ENCODE peak calls at places on chromosomes 7 and 10, in seven cellular contexts. One of them, this sample, is unnamed. For H3K4me1, the result is how much of the 10 kb centered on the place peaks cover.

GRCh38 chr7:139362302-139362701 is 2.6 kb downstream of the LUC7L2 start:
- DNase-seq in mesenchymal stem cell: no peak
- DNase-seq in mesendoderm: peak
- DNase-seq in IMR-90: peak
- DNase-seq in H9: no peak
- DNase-seq in H1: no peak
- DNase-seq in trophoblast cell: no peak
- DNase-seq in this sample: no peak

GRCh38 chr10:57664815-57665214 is 602.9 kb downstream of the IPMK start:
- DNase-seq in mesenchymal stem cell: peak
- DNase-seq in H9: no peak
- DNase-seq in mesendoderm: peak
- DNase-seq in trophoblast cell: no peak
- DNase-seq in IMR-90: no peak
- DNase-seq in H1: no peak
- DNase-seq in this sample: no peak

GRCh38 chr7:42012786-42013360 is 224.1 kb downstream of the GLI3 start:
- DNase-seq in mesendoderm: no peak
- DNase-seq in H1: no peak
- DNase-seq in trophoblast cell: no peak
- DNase-seq in IMR-90: no peak
- DNase-seq in H9: no peak
- DNase-seq in mesenchymal stem cell: no peak
- DNase-seq in this sample: no peak

GRCh38 chr7:142407939-142408573 is 150.2 kb upstream of the PRSS58 start:
- DNase-seq in H1: no peak
- DNase-seq in IMR-90: no peak
- DNase-seq in mesenchymal stem cell: peak
- DNase-seq in mesendoderm: no peak
- DNase-seq in trophoblast cell: no peak
- DNase-seq in H9: no peak
- DNase-seq in this sample: no peak

GRCh38 chr10:79357180-79357579 is 9.9 kb downstream of the PPIF start:
- DNase-seq in mesenchymal stem cell: no peak
- DNase-seq in mesendoderm: peak
- DNase-seq in IMR-90: no peak
- DNase-seq in H1: peak
- DNase-seq in trophoblast cell: no peak
- DNase-seq in H9: peak
- DNase-seq in this sample: no peak

GRCh38 chr7:131544449-131545425 is 11.7 kb downstream of the PODXL start:
- DNase-seq in IMR-90: peak
- DNase-seq in H9: no peak
- DNase-seq in H1: no peak
- DNase-seq in mesendoderm: peak
- DNase-seq in trophoblast cell: no peak
- DNase-seq in mesenchymal stem cell: peak
- DNase-seq in this sample: no peak

GRCh38 chr7:111796671-111797070 is 234.4 kb upstream of the IMMP2L start:
- DNase-seq in IMR-90: peak
- DNase-seq in H9: no peak
- DNase-seq in mesendoderm: peak
- DNase-seq in trophoblast cell: no peak
- DNase-seq in mesenchymal stem cell: peak
- DNase-seq in H1: peak
- DNase-seq in this sample: peak

GRCh38 chr7:97731736-97732370 is at the start of gene TAC1:
- DNase-seq in H9: peak
- DNase-seq in trophoblast cell: no peak
- DNase-seq in H1: peak
- DNase-seq in IMR-90: no peak
- DNase-seq in mesendoderm: peak
- DNase-seq in mesenchymal stem cell: no peak
- DNase-seq in this sample: peak

GRCh38 chr7:139648617-139648932 is 125.1 kb downstream of the CLEC2L start:
- DNase-seq in H1: no peak
- DNase-seq in H9: no peak
- DNase-seq in mesenchymal stem cell: no peak
- DNase-seq in trophoblast cell: no peak
- DNase-seq in IMR-90: no peak
- DNase-seq in mesendoderm: peak
- DNase-seq in this sample: no peak

GRCh38 chr7:129266181-129266580 is 41.4 kb downstream of the AHCYL2 start:
- DNase-seq in IMR-90: no peak
- DNase-seq in H9: no peak
- DNase-seq in mesenchymal stem cell: no peak
- DNase-seq in H1: no peak
- DNase-seq in mesendoderm: no peak
- DNase-seq in trophoblast cell: peak
- DNase-seq in this sample: no peak

GRCh38 chr7:82549616-82550285 is 106.2 kb upstream of the CACNA2D1 start:
- DNase-seq in mesenchymal stem cell: no peak
- DNase-seq in H9: no peak
- DNase-seq in trophoblast cell: no peak
- DNase-seq in H1: no peak
- DNase-seq in IMR-90: no peak
- DNase-seq in mesendoderm: no peak
- DNase-seq in this sample: no peak

GRCh38 chr7:96408881-96409280 is 87.0 kb upstream of the SLC25A13 start:
- DNase-seq in mesendoderm: no peak
- DNase-seq in trophoblast cell: no peak
- DNase-seq in H1: no peak
- DNase-seq in H9: no peak
- DNase-seq in mesenchymal stem cell: no peak
- DNase-seq in IMR-90: no peak
- DNase-seq in this sample: no peak

GRCh38 chr7:542935-543789 is 23.5 kb upstream of the PDGFA start:
- DNase-seq in mesenchymal stem cell: peak
- DNase-seq in H1: no peak
- DNase-seq in trophoblast cell: no peak
- DNase-seq in IMR-90: peak
- DNase-seq in mesendoderm: peak
- DNase-seq in H9: no peak
- DNase-seq in this sample: no peak

GRCh38 chr7:142964502-142965246 is 2.5 kb upstream of the KEL start:
- DNase-seq in mesenchymal stem cell: no peak
- DNase-seq in H9: no peak
- DNase-seq in H1: no peak
- DNase-seq in trophoblast cell: peak
- DNase-seq in IMR-90: no peak
- DNase-seq in mesendoderm: peak
- DNase-seq in this sample: no peak

GRCh38 chr7:98252655-98253054 is 623 bp upstream of the TECPR1 start:
- DNase-seq in trophoblast cell: no peak
- DNase-seq in mesendoderm: no peak
- DNase-seq in IMR-90: peak
- DNase-seq in H1: no peak
- DNase-seq in H9: no peak
- DNase-seq in mesenchymal stem cell: no peak
- DNase-seq in this sample: no peak

DNA sequence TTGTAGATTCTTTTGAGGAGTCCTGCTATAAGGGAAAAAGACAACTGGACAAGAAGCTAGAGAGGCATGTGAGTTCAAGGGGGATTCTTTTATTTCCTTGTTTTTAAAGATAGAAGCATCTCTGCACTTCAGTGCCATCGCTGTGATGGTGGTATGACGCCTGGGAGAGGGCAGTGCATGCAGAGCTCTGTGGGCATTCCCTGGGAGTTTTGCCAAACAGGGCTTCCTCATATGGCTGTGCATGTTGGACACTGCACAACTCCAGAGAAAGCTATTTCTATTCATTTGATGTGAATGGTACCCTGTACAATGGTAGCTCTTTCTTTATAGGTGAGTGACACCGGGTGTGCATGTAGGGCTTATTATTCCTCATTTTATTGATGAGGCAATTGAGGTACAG is 599.5 kb upstream of the DPP6 start:
- DNase-seq in H1: no peak
- DNase-seq in trophoblast cell: no peak
- DNase-seq in mesendoderm: no peak
- DNase-seq in mesenchymal stem cell: no peak
- DNase-seq in H9: no peak
- DNase-seq in IMR-90: no peak
- DNase-seq in this sample: no peak
- H2BK120ac ChIP-seq in H1: no peak
- H2BK120ac ChIP-seq in trophoblast cell: no peak
- H2BK120ac ChIP-seq in mesendoderm: no peak
- H2BK120ac ChIP-seq in mesenchymal stem cell: no peak
- H2BK120ac ChIP-seq in H9: no peak
- H2BK120ac ChIP-seq in IMR-90: no peak
- H2BK120ac ChIP-seq in this sample: no peak

GRCh38 chr10:7192831-7193348 is 217.9 kb downstream of the SFMBT2 start:
- DNase-seq in mesendoderm: no peak
- DNase-seq in trophoblast cell: no peak
- DNase-seq in H1: no peak
- DNase-seq in IMR-90: no peak
- DNase-seq in mesenchymal stem cell: no peak
- DNase-seq in H9: no peak
- DNase-seq in this sample: no peak

GRCh38 chr10:7193369-7193768 is 217.5 kb downstream of the SFMBT2 start:
- DNase-seq in mesendoderm: no peak
- DNase-seq in H1: no peak
- DNase-seq in H9: no peak
- DNase-seq in IMR-90: no peak
- DNase-seq in trophoblast cell: peak
- DNase-seq in mesenchymal stem cell: no peak
- DNase-seq in this sample: no peak

GRCh38 chr10:7192041-7192440 is 218.8 kb downstream of the SFMBT2 start:
- DNase-seq in IMR-90: no peak
- DNase-seq in mesendoderm: no peak
- DNase-seq in H9: no peak
- DNase-seq in trophoblast cell: no peak
- DNase-seq in H1: no peak
- DNase-seq in mesenchymal stem cell: no peak
- DNase-seq in this sample: no peak

GRCh38 chr10:7186387-7187032 is 224.3 kb downstream of the SFMBT2 start:
- DNase-seq in mesendoderm: no peak
- DNase-seq in mesenchymal stem cell: no peak
- DNase-seq in trophoblast cell: no peak
- DNase-seq in H1: no peak
- DNase-seq in H9: no peak
- DNase-seq in IMR-90: no peak
- DNase-seq in this sample: no peak

GRCh38 chr10:7189909-7190308 is 220.9 kb downstream of the SFMBT2 start:
- DNase-seq in mesenchymal stem cell: no peak
- DNase-seq in H9: no peak
- DNase-seq in H1: no peak
- DNase-seq in IMR-90: no peak
- DNase-seq in mesendoderm: no peak
- DNase-seq in trophoblast cell: no peak
- DNase-seq in this sample: no peak
- H3K4me1 ChIP-seq in mesenchymal stem cell: under half
- H3K4me1 ChIP-seq in H9: under half
- H3K4me1 ChIP-seq in H1: under half
- H3K4me1 ChIP-seq in IMR-90: under half
- H3K4me1 ChIP-seq in mesendoderm: under half
- H3K4me1 ChIP-seq in trophoblast cell: under half
- H3K4me1 ChIP-seq in this sample: under half

DNA sequence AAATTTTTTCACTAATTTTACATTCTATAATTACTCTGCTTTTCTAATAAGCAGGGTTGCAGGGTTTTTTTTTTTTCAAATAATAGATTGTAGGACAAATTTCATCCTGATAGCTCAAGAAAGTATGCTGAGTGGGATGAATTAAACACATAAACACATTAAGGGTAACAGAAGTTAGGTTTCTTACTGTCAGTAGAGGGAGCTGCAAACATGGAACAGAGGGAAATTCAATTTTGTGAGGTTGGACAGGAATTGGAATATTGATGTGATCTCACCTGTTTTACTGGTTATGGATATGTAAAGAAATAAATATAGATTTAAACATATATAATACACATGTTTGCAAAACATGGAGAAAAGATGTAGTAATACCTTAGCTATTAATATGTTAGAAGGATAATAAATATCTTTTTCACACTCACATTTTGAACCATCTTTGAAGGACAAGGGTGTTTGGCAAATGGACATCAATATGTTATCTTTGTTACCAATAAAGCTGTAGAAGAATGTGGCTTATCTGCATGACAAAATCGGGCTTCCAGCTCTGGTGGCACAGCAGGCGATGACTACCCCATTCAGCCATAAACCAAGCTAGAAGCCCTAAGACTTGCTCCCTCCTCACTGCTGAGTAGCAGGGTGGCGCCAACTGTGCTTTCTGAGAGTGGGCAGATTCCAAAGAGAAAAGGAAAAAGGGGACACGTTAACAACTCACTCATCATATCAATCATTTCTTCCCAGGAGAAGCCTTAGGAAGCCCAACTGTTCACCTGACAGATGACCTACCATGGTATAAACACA is 1257.4 kb downstream of the GATA3 start:
- DNase-seq in H9: peak
- DNase-seq in H1: no peak
- DNase-seq in mesenchymal stem cell: no peak
- DNase-seq in trophoblast cell: no peak
- DNase-seq in IMR-90: no peak
- DNase-seq in mesendoderm: no peak
- DNase-seq in this sample: no peak
- H2BK120ac ChIP-seq in H9: no peak
- H2BK120ac ChIP-seq in H1: no peak
- H2BK120ac ChIP-seq in mesenchymal stem cell: no peak
- H2BK120ac ChIP-seq in trophoblast cell: no peak
- H2BK120ac ChIP-seq in IMR-90: no peak
- H2BK120ac ChIP-seq in mesendoderm: no peak
- H2BK120ac ChIP-seq in this sample: no peak

GRCh38 chr7:116139007-116139406 is 71.3 kb upstream of the TES start:
- DNase-seq in H9: no peak
- DNase-seq in H1: no peak
- DNase-seq in trophoblast cell: no peak
- DNase-seq in IMR-90: peak
- DNase-seq in mesendoderm: peak
- DNase-seq in mesenchymal stem cell: no peak
- DNase-seq in this sample: peak

GRCh38 chr7:116142850-116143249 is 67.5 kb upstream of the TES start:
- DNase-seq in trophoblast cell: no peak
- DNase-seq in mesendoderm: no peak
- DNase-seq in H1: no peak
- DNase-seq in mesenchymal stem cell: no peak
- DNase-seq in IMR-90: no peak
- DNase-seq in H9: no peak
- DNase-seq in this sample: no peak

GRCh38 chr7:116138202-116138801 is 72.0 kb upstream of the TES start:
- DNase-seq in H9: no peak
- DNase-seq in trophoblast cell: peak
- DNase-seq in H1: no peak
- DNase-seq in mesendoderm: peak
- DNase-seq in IMR-90: peak
- DNase-seq in mesenchymal stem cell: peak
- DNase-seq in this sample: peak

GRCh38 chr7:116142374-116142773 is 68.0 kb upstream of the TES start:
- DNase-seq in mesendoderm: no peak
- DNase-seq in IMR-90: no peak
- DNase-seq in H9: no peak
- DNase-seq in H1: no peak
- DNase-seq in mesenchymal stem cell: no peak
- DNase-seq in trophoblast cell: no peak
- DNase-seq in this sample: no peak

DNA sequence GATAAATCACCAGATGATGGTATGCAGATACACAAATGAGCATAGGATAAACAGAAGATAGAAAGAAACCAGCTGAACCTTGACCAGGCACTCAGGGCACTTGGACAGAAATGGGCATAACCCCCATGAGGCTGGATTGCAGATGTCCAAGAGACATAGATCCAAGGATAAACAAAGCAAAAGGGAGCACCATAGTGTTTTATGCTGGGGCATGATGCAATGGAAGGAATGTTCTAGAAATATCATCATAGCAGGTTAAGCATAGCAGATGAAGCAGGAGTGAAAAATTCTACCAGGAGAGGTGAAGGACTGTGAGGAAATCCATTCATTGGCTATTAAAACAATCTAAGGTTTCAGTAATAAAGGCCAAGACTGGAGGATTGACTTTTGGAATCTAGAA is 70.5 kb upstream of the TES start:
- DNase-seq in mesenchymal stem cell: no peak
- DNase-seq in mesendoderm: no peak
- DNase-seq in IMR-90: peak
- DNase-seq in H1: no peak
- DNase-seq in H9: no peak
- DNase-seq in trophoblast cell: no peak
- DNase-seq in this sample: no peak
- H3K4me1 ChIP-seq in mesenchymal stem cell: under half
- H3K4me1 ChIP-seq in mesendoderm: under half
- H3K4me1 ChIP-seq in IMR-90: under half
- H3K4me1 ChIP-seq in H1: under half
- H3K4me1 ChIP-seq in H9: under half
- H3K4me1 ChIP-seq in trophoblast cell: under half
- H3K4me1 ChIP-seq in this sample: under half

This sample was measured in neuronal stem cell.